ENCODE peak calls at places on chromosomes 12 and 14, in four cellular contexts. One of them, this sample, is unnamed.

GRCh38 chr12:3218150-3218845 is 141.1 kb downstream of the TSPAN9 start:
- DNase-seq in SK-N-SH: peak; percentile 87
- DNase-seq in K562: no peak
- DNase-seq in WTC11: no peak
- DNase-seq in this sample: no peak

GRCh38 chr12:47717443-47718193 is 7.7 kb downstream of the ENDOU start:
- DNase-seq in SK-N-SH: peak; percentile 88
- DNase-seq in K562: peak; percentile 78
- DNase-seq in WTC11: peak; percentile 88
- DNase-seq in this sample: no peak

GRCh38 chr12:29316772-29317171 is 64.2 kb downstream of the ERGIC2 start:
- DNase-seq in SK-N-SH: no peak
- DNase-seq in K562: peak; percentile 26
- DNase-seq in WTC11: peak; percentile 35
- DNase-seq in this sample: no peak

GRCh38 chr12:124916370-124917134 is 2.1 kb upstream of the UBC start:
- DNase-seq in SK-N-SH: no peak
- DNase-seq in K562: peak; percentile 91
- DNase-seq in WTC11: no peak
- DNase-seq in this sample: no peak

GRCh38 chr14:29741909-29742401 is 185.7 kb downstream of the PRKD1 start:
- DNase-seq in SK-N-SH: no peak
- DNase-seq in K562: no peak
- DNase-seq in WTC11: no peak
- DNase-seq in this sample: no peak

GRCh38 chr12:123533672-123534643 is at the start of gene RILPL1:
- DNase-seq in SK-N-SH: peak; percentile 94
- DNase-seq in K562: peak; percentile 73
- DNase-seq in WTC11: peak; percentile 61
- DNase-seq in this sample: no peak

GRCh38 chr12:1613860-1614259 is 15.2 kb upstream of the WNT5B start:
- DNase-seq in SK-N-SH: no peak
- DNase-seq in K562: peak; percentile 57
- DNase-seq in WTC11: no peak
- DNase-seq in this sample: no peak

GRCh38 chr12:32440120-32440865 is 40.9 kb downstream of the FGD4 start:
- DNase-seq in SK-N-SH: no peak
- DNase-seq in K562: no peak
- DNase-seq in WTC11: no peak
- DNase-seq in this sample: no peak

GRCh38 chr12:47751561-47751960 is 7.1 kb downstream of the RAPGEF3 start:
- DNase-seq in SK-N-SH: peak; percentile 19
- DNase-seq in K562: no peak
- DNase-seq in WTC11: no peak
- DNase-seq in this sample: no peak

GRCh38 chr14:88005978-88006851 is 1.3 kb downstream of the GPR65 start:
- DNase-seq in SK-N-SH: no peak
- DNase-seq in K562: no peak
- DNase-seq in WTC11: no peak
- DNase-seq in this sample: peak; percentile 77

GRCh38 chr12:13001725-13002040 is 1.6 kb upstream of the HEBP1 start:
- DNase-seq in SK-N-SH: no peak
- DNase-seq in K562: no peak
- DNase-seq in WTC11: no peak
- DNase-seq in this sample: no peak

GRCh38 chr12:104698871-104699270 is 242.1 kb downstream of the CHST11 start:
- DNase-seq in SK-N-SH: no peak
- DNase-seq in K562: no peak
- DNase-seq in WTC11: no peak
- DNase-seq in this sample: no peak
- TF ChIP-seq USF1 in SK-N-SH: no peak
- TF ChIP-seq USF1 in K562: no peak
- TF ChIP-seq USF1 in WTC11: no peak
- TF ChIP-seq USF1 in this sample: no peak

DNA sequence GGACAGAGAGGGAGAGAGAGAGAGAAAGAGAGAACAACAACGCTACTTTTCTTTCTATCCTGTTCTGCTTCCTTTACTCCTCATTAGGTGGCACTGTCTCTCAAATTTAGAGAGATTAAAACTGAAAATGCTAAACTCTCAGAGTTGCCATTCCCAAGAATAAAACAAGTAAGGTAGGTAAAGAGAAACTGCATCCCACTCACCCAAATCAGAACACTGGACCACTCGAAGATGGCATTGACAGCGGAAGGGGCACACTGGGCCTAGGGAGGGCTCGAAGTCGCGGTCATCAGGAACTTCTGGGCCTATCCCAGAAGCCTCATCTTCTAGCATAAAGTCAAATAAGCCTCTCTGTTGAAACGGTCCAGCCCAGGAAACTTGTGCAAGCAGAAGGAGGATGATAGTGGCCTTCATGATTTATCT is 4.5 kb downstream of the DCN start:
- DNase-seq in SK-N-SH: no peak
- DNase-seq in K562: peak; percentile 1
- DNase-seq in WTC11: no peak
- DNase-seq in this sample: no peak
- TF ChIP-seq USF1 in SK-N-SH: no peak
- TF ChIP-seq USF1 in K562: no peak
- TF ChIP-seq USF1 in WTC11: no peak
- TF ChIP-seq USF1 in this sample: no peak

GRCh38 chr12:11649413-11650278 is at the start of gene ETV6:
- DNase-seq in SK-N-SH: peak; percentile 87
- DNase-seq in K562: peak; percentile 73
- DNase-seq in WTC11: peak; percentile 48
- DNase-seq in this sample: peak; percentile 86
- TF ChIP-seq USF1 in SK-N-SH: no peak
- TF ChIP-seq USF1 in K562: no peak
- TF ChIP-seq USF1 in WTC11: no peak
- TF ChIP-seq USF1 in this sample: no peak

DNA sequence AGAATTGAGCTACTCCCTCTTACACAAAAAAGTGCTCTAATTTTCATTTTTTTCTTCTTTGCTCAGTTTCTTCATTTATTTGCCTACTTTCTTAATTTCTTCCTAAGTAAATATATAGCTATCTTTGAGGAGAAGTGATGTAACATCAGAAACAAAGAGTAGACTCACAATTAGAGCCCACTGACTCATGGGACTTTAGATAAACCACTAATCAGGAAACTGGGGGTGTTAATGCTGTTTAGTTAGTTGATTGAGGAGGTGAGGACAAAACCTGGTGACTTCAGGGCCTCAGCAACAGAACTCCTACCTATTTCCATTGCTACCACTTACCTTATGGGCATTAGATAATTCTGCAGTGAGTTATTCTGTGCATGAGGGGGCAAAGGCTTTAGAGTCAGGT is 151.7 kb downstream of the MON2 start:
- DNase-seq in SK-N-SH: no peak
- DNase-seq in K562: no peak
- DNase-seq in WTC11: no peak
- DNase-seq in this sample: no peak
- TF ChIP-seq USF1 in SK-N-SH: no peak
- TF ChIP-seq USF1 in K562: no peak
- TF ChIP-seq USF1 in WTC11: no peak
- TF ChIP-seq USF1 in this sample: no peak

GRCh38 chr14:77872152-77872551 is 72.2 kb downstream of the ADCK1 start:
- DNase-seq in SK-N-SH: no peak
- DNase-seq in K562: peak; percentile 34
- DNase-seq in WTC11: no peak
- DNase-seq in this sample: no peak

GRCh38 chr14:77869350-77869749 is 69.4 kb downstream of the ADCK1 start:
- DNase-seq in SK-N-SH: no peak
- DNase-seq in K562: no peak
- DNase-seq in WTC11: no peak
- DNase-seq in this sample: no peak

GRCh38 chr14:77872971-77873370 is 73.1 kb downstream of the ADCK1 start:
- DNase-seq in SK-N-SH: no peak
- DNase-seq in K562: no peak
- DNase-seq in WTC11: no peak
- DNase-seq in this sample: no peak

GRCh38 chr14:77868552-77869300 is 68.8 kb downstream of the ADCK1 start:
- DNase-seq in SK-N-SH: no peak
- DNase-seq in K562: no peak
- DNase-seq in WTC11: no peak
- DNase-seq in this sample: no peak

DNA sequence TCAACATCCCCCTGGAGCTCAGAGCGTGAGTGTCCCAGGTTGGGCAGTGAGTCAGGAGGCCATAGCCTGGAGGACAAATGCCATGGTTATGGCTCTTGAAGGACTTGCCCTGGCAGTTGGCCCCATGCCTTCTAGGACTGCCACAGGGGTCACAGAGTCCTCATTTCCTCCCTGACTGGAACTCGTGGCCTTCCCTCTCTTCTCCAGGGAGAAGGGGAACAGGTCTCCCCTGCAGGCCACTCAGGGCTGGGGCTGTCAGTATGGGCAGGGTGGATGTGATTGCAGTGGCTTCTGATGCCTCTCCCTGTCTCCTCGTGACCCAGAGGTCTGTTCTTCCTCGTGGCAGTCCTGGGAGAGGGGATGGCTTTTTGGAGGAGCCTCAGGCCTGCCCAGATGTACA is 70.7 kb downstream of the ADCK1 start:
- DNase-seq in SK-N-SH: no peak
- DNase-seq in K562: no peak
- DNase-seq in WTC11: no peak
- DNase-seq in this sample: no peak
- TF ChIP-seq USF1 in SK-N-SH: no peak
- TF ChIP-seq USF1 in K562: no peak
- TF ChIP-seq USF1 in WTC11: no peak
- TF ChIP-seq USF1 in this sample: no peak

GRCh38 chr12:93370947-93371346 is 6.8 kb upstream of the NUDT4 start:
- DNase-seq in SK-N-SH: no peak
- DNase-seq in K562: no peak
- DNase-seq in WTC11: peak; percentile 37
- DNase-seq in this sample: no peak
- TF ChIP-seq USF1 in SK-N-SH: no peak
- TF ChIP-seq USF1 in K562: no peak
- TF ChIP-seq USF1 in WTC11: no peak
- TF ChIP-seq USF1 in this sample: no peak

GRCh38 chr12:52846356-52846970 is 2.3 kb downstream of the KRT78 start:
- DNase-seq in SK-N-SH: no peak
- DNase-seq in K562: no peak
- DNase-seq in WTC11: no peak
- DNase-seq in this sample: no peak
- TF ChIP-seq USF1 in SK-N-SH: no peak
- TF ChIP-seq USF1 in K562: no peak
- TF ChIP-seq USF1 in WTC11: no peak
- TF ChIP-seq USF1 in this sample: no peak